ENCODE peak calls at places on chromosomes 6 and 20, in nine cellular contexts. One of them, this sample, is unnamed.

GRCh38 chr20:58458342-58459057 is 56.7 kb downstream of the APCDD1L start:
- DNase-seq in transverse colon: no peak
- DNase-seq in lower leg skin: no peak
- DNase-seq in breast epithelium: no peak
- DNase-seq in heart left ventricle: no peak
- DNase-seq in IMR-90: peak
- DNase-seq in A549: no peak
- DNase-seq in tibial nerve: no peak
- DNase-seq in GM12878: peak
- DNase-seq in this sample: no peak

GRCh38 chr6:148998704-148999103 is 251.9 kb downstream of the UST start:
- DNase-seq in transverse colon: no peak
- DNase-seq in GM12878: no peak
- DNase-seq in breast epithelium: no peak
- DNase-seq in IMR-90: no peak
- DNase-seq in tibial nerve: no peak
- DNase-seq in lower leg skin: no peak
- DNase-seq in heart left ventricle: no peak
- DNase-seq in A549: no peak
- DNase-seq in this sample: peak

GRCh38 chr20:416950-417800 is 9.1 kb downstream of the RBCK1 start:
- DNase-seq in lower leg skin: no peak
- DNase-seq in IMR-90: no peak
- DNase-seq in GM12878: no peak
- DNase-seq in A549: no peak
- DNase-seq in tibial nerve: no peak
- DNase-seq in heart left ventricle: no peak
- DNase-seq in transverse colon: no peak
- DNase-seq in breast epithelium: no peak
- DNase-seq in this sample: no peak

GRCh38 chr6:150224820-150225219 is 82.0 kb downstream of the PPP1R14C start:
- DNase-seq in transverse colon: no peak
- DNase-seq in heart left ventricle: no peak
- DNase-seq in tibial nerve: no peak
- DNase-seq in A549: no peak
- DNase-seq in IMR-90: no peak
- DNase-seq in lower leg skin: no peak
- DNase-seq in breast epithelium: no peak
- DNase-seq in GM12878: no peak
- DNase-seq in this sample: no peak

GRCh38 chr6:160137989-160138835 is 16.6 kb downstream of the SLC22A1 start:
- DNase-seq in A549: peak
- DNase-seq in heart left ventricle: no peak
- DNase-seq in GM12878: peak
- DNase-seq in breast epithelium: no peak
- DNase-seq in transverse colon: peak
- DNase-seq in tibial nerve: no peak
- DNase-seq in IMR-90: peak
- DNase-seq in lower leg skin: no peak
- DNase-seq in this sample: peak

GRCh38 chr6:27161946-27162603 is 85.4 kb upstream of the PRSS16 start:
- DNase-seq in heart left ventricle: no peak
- DNase-seq in breast epithelium: no peak
- DNase-seq in A549: no peak
- DNase-seq in tibial nerve: no peak
- DNase-seq in transverse colon: no peak
- DNase-seq in lower leg skin: no peak
- DNase-seq in GM12878: no peak
- DNase-seq in IMR-90: peak
- DNase-seq in this sample: no peak

GRCh38 chr20:20497242-20497985 is 129.5 kb downstream of the INSM1 start:
- DNase-seq in lower leg skin: no peak
- DNase-seq in heart left ventricle: no peak
- DNase-seq in A549: no peak
- DNase-seq in tibial nerve: no peak
- DNase-seq in GM12878: no peak
- DNase-seq in breast epithelium: no peak
- DNase-seq in IMR-90: no peak
- DNase-seq in transverse colon: no peak
- DNase-seq in this sample: no peak

GRCh38 chr6:87391334-87391733 is 16.4 kb upstream of the CFAP206 start:
- DNase-seq in GM12878: no peak
- DNase-seq in heart left ventricle: no peak
- DNase-seq in IMR-90: peak
- DNase-seq in lower leg skin: no peak
- DNase-seq in tibial nerve: no peak
- DNase-seq in transverse colon: no peak
- DNase-seq in A549: peak
- DNase-seq in breast epithelium: no peak
- DNase-seq in this sample: no peak

GRCh38 chr20:10369723-10370090 is 64.3 kb downstream of the MKKS start:
- DNase-seq in IMR-90: peak
- DNase-seq in breast epithelium: no peak
- DNase-seq in tibial nerve: no peak
- DNase-seq in A549: peak
- DNase-seq in lower leg skin: peak
- DNase-seq in heart left ventricle: peak
- DNase-seq in transverse colon: peak
- DNase-seq in GM12878: no peak
- DNase-seq in this sample: no peak

GRCh38 chr6:166687538-166688259 is 60.6 kb upstream of the RPS6KA2 start:
- DNase-seq in heart left ventricle: no peak
- DNase-seq in breast epithelium: no peak
- DNase-seq in lower leg skin: no peak
- DNase-seq in IMR-90: no peak
- DNase-seq in GM12878: no peak
- DNase-seq in tibial nerve: no peak
- DNase-seq in transverse colon: no peak
- DNase-seq in A549: no peak
- DNase-seq in this sample: no peak

GRCh38 chr6:145278163-145278807 is 457.0 kb downstream of the EPM2A start:
- DNase-seq in lower leg skin: no peak
- DNase-seq in IMR-90: peak
- DNase-seq in tibial nerve: no peak
- DNase-seq in A549: no peak
- DNase-seq in transverse colon: no peak
- DNase-seq in breast epithelium: no peak
- DNase-seq in heart left ventricle: no peak
- DNase-seq in GM12878: no peak
- DNase-seq in this sample: no peak

GRCh38 chr6:399785-400517 is 8.4 kb downstream of the IRF4 start:
- DNase-seq in GM12878: no peak
- DNase-seq in tibial nerve: no peak
- DNase-seq in heart left ventricle: no peak
- DNase-seq in breast epithelium: no peak
- DNase-seq in lower leg skin: no peak
- DNase-seq in transverse colon: no peak
- DNase-seq in A549: no peak
- DNase-seq in IMR-90: no peak
- DNase-seq in this sample: no peak

GRCh38 chr20:48783533-48784272 is 44.1 kb downstream of the PREX1 start:
- DNase-seq in transverse colon: no peak
- DNase-seq in heart left ventricle: no peak
- DNase-seq in breast epithelium: no peak
- DNase-seq in lower leg skin: no peak
- DNase-seq in tibial nerve: no peak
- DNase-seq in IMR-90: peak
- DNase-seq in A549: no peak
- DNase-seq in GM12878: no peak
- DNase-seq in this sample: no peak

GRCh38 chr20:402496-402885 is 5.6 kb upstream of the RBCK1 start:
- DNase-seq in heart left ventricle: no peak
- DNase-seq in lower leg skin: no peak
- DNase-seq in tibial nerve: no peak
- DNase-seq in breast epithelium: no peak
- DNase-seq in IMR-90: no peak
- DNase-seq in GM12878: no peak
- DNase-seq in A549: no peak
- DNase-seq in transverse colon: no peak
- DNase-seq in this sample: no peak

GRCh38 chr6:111759836-111760785 is 113.1 kb downstream of the FYN start:
- DNase-seq in GM12878: no peak
- DNase-seq in IMR-90: peak
- DNase-seq in A549: no peak
- DNase-seq in lower leg skin: no peak
- DNase-seq in breast epithelium: no peak
- DNase-seq in transverse colon: no peak
- DNase-seq in heart left ventricle: no peak
- DNase-seq in tibial nerve: no peak
- DNase-seq in this sample: no peak

GRCh38 chr6:82902290-82902689 is 163.4 kb downstream of the UBE3D start:
- DNase-seq in breast epithelium: no peak
- DNase-seq in lower leg skin: no peak
- DNase-seq in A549: no peak
- DNase-seq in heart left ventricle: no peak
- DNase-seq in IMR-90: no peak
- DNase-seq in tibial nerve: no peak
- DNase-seq in transverse colon: no peak
- DNase-seq in GM12878: no peak
- DNase-seq in this sample: no peak

GRCh38 chr6:33570806-33571636 is 9.1 kb downstream of the BAK1 start:
- DNase-seq in breast epithelium: peak
- DNase-seq in A549: peak
- DNase-seq in tibial nerve: peak
- DNase-seq in lower leg skin: peak
- DNase-seq in heart left ventricle: peak
- DNase-seq in IMR-90: peak
- DNase-seq in GM12878: peak
- DNase-seq in transverse colon: peak
- DNase-seq in this sample: peak
- TF ChIP-seq POLR2A in breast epithelium: no peak
- TF ChIP-seq POLR2A in A549: peak
- TF ChIP-seq POLR2A in tibial nerve: peak
- TF ChIP-seq POLR2A in lower leg skin: no peak
- TF ChIP-seq POLR2A in heart left ventricle: no peak
- TF ChIP-seq POLR2A in IMR-90: no peak
- TF ChIP-seq POLR2A in GM12878: peak
- TF ChIP-seq POLR2A in transverse colon: peak
- TF ChIP-seq POLR2A in this sample: no peak

DNA sequence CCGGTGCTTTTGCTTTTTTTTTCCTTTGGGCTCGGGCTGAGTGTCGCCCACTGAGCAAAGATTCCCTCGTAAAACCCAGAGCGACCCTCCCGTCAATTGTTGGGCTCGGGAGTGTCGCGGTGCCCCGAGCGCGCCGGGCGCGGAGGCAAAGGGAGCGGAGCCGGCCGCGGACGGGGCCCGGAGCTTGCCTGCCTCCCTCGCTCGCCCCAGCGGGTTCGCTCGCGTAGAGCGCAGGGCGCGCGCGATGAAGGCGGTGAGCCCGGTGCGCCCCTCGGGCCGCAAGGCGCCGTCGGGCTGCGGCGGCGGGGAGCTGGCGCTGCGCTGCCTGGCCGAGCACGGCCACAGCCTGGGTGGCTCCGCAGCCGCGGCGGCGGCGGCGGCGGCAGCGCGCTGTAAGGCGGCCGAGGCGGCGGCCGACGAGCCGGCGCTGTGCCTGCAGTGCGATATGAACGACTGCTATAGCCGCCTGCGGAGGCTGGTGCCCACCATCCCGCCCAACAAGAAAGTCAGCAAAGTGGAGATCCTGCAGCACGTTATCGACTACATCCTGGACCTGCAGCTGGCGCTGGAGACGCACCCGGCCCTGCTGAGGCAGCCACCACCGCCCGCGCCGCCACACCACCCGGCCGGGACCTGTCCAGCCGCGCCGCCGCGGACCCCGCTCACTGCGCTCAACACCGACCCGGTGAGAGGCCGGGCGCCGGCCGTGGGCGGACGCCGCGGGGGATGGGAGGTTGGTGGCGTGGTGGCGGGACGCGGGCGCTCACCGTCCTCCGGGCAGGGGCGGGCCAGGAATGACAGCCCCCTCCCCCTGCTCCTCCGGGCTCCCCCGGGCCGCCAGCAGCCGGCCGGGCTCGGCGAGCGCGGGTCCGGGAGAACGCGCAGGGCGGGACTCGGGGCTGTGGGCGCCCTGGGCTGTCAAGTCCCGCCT is 606 bp downstream of the ID4 start:
- DNase-seq in transverse colon: peak
- DNase-seq in lower leg skin: no peak
- DNase-seq in IMR-90: peak
- DNase-seq in breast epithelium: peak
- DNase-seq in A549: peak
- DNase-seq in GM12878: no peak
- DNase-seq in tibial nerve: no peak
- DNase-seq in heart left ventricle: peak
- DNase-seq in this sample: no peak
- TF ChIP-seq POLR2A in transverse colon: no peak
- TF ChIP-seq POLR2A in lower leg skin: no peak
- TF ChIP-seq POLR2A in IMR-90: no peak
- TF ChIP-seq POLR2A in breast epithelium: no peak
- TF ChIP-seq POLR2A in A549: no peak
- TF ChIP-seq POLR2A in GM12878: no peak
- TF ChIP-seq POLR2A in tibial nerve: no peak
- TF ChIP-seq POLR2A in heart left ventricle: no peak
- TF ChIP-seq POLR2A in this sample: no peak

DNA sequence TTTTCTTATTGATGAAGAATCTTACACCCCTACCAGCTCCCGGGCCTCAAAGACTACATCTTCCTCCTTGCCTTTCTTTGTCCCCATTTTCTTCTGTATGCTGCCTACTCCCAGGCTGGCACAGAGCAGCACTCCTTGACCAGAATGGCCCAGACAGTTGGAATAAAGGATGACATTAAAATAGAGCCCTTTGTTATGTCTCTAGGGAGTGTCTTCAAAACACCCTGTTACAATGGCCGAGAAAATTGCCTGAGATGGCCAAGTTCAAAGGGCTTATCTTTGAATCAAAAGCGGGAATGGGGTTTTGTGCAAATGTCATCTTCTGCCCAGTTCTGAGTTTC is 79.0 kb upstream of the TBC1D7 start:
- DNase-seq in tibial nerve: no peak
- DNase-seq in lower leg skin: no peak
- DNase-seq in breast epithelium: no peak
- DNase-seq in GM12878: no peak
- DNase-seq in IMR-90: no peak
- DNase-seq in heart left ventricle: no peak
- DNase-seq in transverse colon: no peak
- DNase-seq in A549: no peak
- DNase-seq in this sample: no peak
- TF ChIP-seq POLR2A in tibial nerve: no peak
- TF ChIP-seq POLR2A in lower leg skin: no peak
- TF ChIP-seq POLR2A in breast epithelium: no peak
- TF ChIP-seq POLR2A in GM12878: no peak
- TF ChIP-seq POLR2A in IMR-90: no peak
- TF ChIP-seq POLR2A in heart left ventricle: no peak
- TF ChIP-seq POLR2A in transverse colon: no peak
- TF ChIP-seq POLR2A in A549: no peak
- TF ChIP-seq POLR2A in this sample: no peak

DNA sequence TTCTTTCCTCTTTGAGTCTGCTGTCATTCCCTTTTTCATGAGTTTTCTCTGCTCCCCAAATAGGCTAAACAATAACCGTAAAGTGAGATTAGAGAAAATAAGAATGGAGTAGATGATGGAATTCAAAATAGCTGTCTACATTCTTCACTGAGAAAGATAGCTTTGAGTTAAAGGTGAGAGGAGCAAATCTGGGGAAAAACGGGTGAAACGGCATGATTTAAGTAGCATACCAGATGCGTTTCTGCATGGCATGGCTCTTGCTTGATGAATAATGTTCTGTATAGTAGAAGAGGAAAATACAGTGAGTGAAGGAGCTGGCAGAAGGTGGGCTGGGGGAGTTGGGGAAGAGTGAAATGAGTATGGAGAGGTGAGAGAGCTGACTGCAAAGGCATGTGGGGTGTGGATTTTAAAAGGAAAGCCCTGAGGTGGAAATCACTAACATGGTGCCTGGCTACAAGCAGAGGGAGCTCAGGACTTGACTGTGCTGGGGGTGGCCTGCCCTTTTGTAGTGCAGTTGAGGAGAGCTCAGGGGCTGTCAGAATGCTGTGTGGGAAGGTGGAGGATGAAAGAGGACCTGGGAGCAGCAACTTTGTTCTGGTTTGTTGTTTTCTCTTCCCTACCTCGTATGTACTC is 8.8 kb downstream of the BICRAL start:
- DNase-seq in heart left ventricle: no peak
- DNase-seq in IMR-90: no peak
- DNase-seq in tibial nerve: no peak
- DNase-seq in breast epithelium: no peak
- DNase-seq in A549: no peak
- DNase-seq in GM12878: no peak
- DNase-seq in transverse colon: no peak
- DNase-seq in lower leg skin: no peak
- DNase-seq in this sample: no peak
- TF ChIP-seq POLR2A in heart left ventricle: no peak
- TF ChIP-seq POLR2A in IMR-90: no peak
- TF ChIP-seq POLR2A in tibial nerve: no peak
- TF ChIP-seq POLR2A in breast epithelium: no peak
- TF ChIP-seq POLR2A in A549: no peak
- TF ChIP-seq POLR2A in GM12878: no peak
- TF ChIP-seq POLR2A in transverse colon: no peak
- TF ChIP-seq POLR2A in lower leg skin: no peak
- TF ChIP-seq POLR2A in this sample: no peak

This sample was measured in esophagus muscularis mucosa.